ENCODE peak calls at places on chromosomes 2 and 18, in seven cellular contexts. One of them, this sample, is unnamed.

GRCh38 chr2:119678021-119678656 is 862 bp upstream of the TMEM177 start:
- DNase-seq in colonic mucosa: peak
- DNase-seq in HL-60: no peak
- DNase-seq in GM12864: no peak
- DNase-seq in GM10248: no peak
- DNase-seq in left ventricle myocardium inferior: no peak
- DNase-seq in GM13976: no peak
- DNase-seq in this sample: no peak

GRCh38 chr2:9708683-9709538 is 78.1 kb upstream of the YWHAQ start:
- DNase-seq in GM12864: peak
- DNase-seq in left ventricle myocardium inferior: no peak
- DNase-seq in HL-60: no peak
- DNase-seq in GM13976: peak
- DNase-seq in GM10248: peak
- DNase-seq in colonic mucosa: no peak
- DNase-seq in this sample: peak

GRCh38 chr18:68417166-68417776 is 297.6 kb downstream of the TMX3 start:
- DNase-seq in left ventricle myocardium inferior: no peak
- DNase-seq in GM10248: no peak
- DNase-seq in HL-60: no peak
- DNase-seq in colonic mucosa: no peak
- DNase-seq in GM13976: no peak
- DNase-seq in GM12864: no peak
- DNase-seq in this sample: no peak

GRCh38 chr2:234374671-234375245 is 122.1 kb downstream of the ARL4C start:
- DNase-seq in HL-60: no peak
- DNase-seq in left ventricle myocardium inferior: no peak
- DNase-seq in colonic mucosa: no peak
- DNase-seq in GM12864: no peak
- DNase-seq in GM10248: no peak
- DNase-seq in GM13976: no peak
- DNase-seq in this sample: no peak

GRCh38 chr2:6372317-6372903 is 493.3 kb downstream of the CMPK2 start:
- DNase-seq in colonic mucosa: peak
- DNase-seq in GM10248: no peak
- DNase-seq in HL-60: no peak
- DNase-seq in GM12864: no peak
- DNase-seq in left ventricle myocardium inferior: no peak
- DNase-seq in GM13976: no peak
- DNase-seq in this sample: no peak

GRCh38 chr2:177315303-177315887 is 50.9 kb upstream of the NFE2L2 start:
- DNase-seq in GM12864: no peak
- DNase-seq in left ventricle myocardium inferior: no peak
- DNase-seq in colonic mucosa: no peak
- DNase-seq in HL-60: no peak
- DNase-seq in GM13976: no peak
- DNase-seq in GM10248: no peak
- DNase-seq in this sample: no peak

GRCh38 chr2:10863837-10864236 is 47.9 kb upstream of the KCNF1 start:
- DNase-seq in left ventricle myocardium inferior: no peak
- DNase-seq in colonic mucosa: no peak
- DNase-seq in GM12864: peak
- DNase-seq in GM10248: peak
- DNase-seq in GM13976: peak
- DNase-seq in HL-60: peak
- DNase-seq in this sample: peak

GRCh38 chr2:43224131-43224570 is 2.3 kb downstream of the ZFP36L2 start:
- DNase-seq in HL-60: peak
- DNase-seq in left ventricle myocardium inferior: peak
- DNase-seq in colonic mucosa: peak
- DNase-seq in GM10248: peak
- DNase-seq in GM12864: no peak
- DNase-seq in GM13976: peak
- DNase-seq in this sample: peak

GRCh38 chr2:99662761-99663341 is 173.0 kb upstream of the REV1 start:
- DNase-seq in GM12864: no peak
- DNase-seq in colonic mucosa: no peak
- DNase-seq in GM10248: no peak
- DNase-seq in left ventricle myocardium inferior: no peak
- DNase-seq in GM13976: no peak
- DNase-seq in HL-60: no peak
- DNase-seq in this sample: no peak

GRCh38 chr18:32373995-32374394 is 96.7 kb downstream of the GAREM1 start:
- DNase-seq in GM12864: no peak
- DNase-seq in HL-60: no peak
- DNase-seq in left ventricle myocardium inferior: no peak
- DNase-seq in GM13976: no peak
- DNase-seq in GM10248: no peak
- DNase-seq in colonic mucosa: peak
- DNase-seq in this sample: no peak

GRCh38 chr2:73418343-73418742 is 32.7 kb downstream of the ALMS1 start:
- DNase-seq in GM12864: no peak
- DNase-seq in GM10248: no peak
- DNase-seq in GM13976: no peak
- DNase-seq in colonic mucosa: peak
- DNase-seq in HL-60: no peak
- DNase-seq in left ventricle myocardium inferior: peak
- DNase-seq in this sample: no peak

GRCh38 chr2:54473876-54474275 is 17.7 kb downstream of the SPTBN1 start:
- DNase-seq in left ventricle myocardium inferior: no peak
- DNase-seq in HL-60: no peak
- DNase-seq in GM10248: no peak
- DNase-seq in GM12864: no peak
- DNase-seq in GM13976: no peak
- DNase-seq in colonic mucosa: no peak
- DNase-seq in this sample: no peak

GRCh38 chr2:151334082-151334815 is 23.1 kb upstream of the TNFAIP6 start:
- DNase-seq in GM12864: no peak
- DNase-seq in HL-60: no peak
- DNase-seq in GM13976: no peak
- DNase-seq in GM10248: no peak
- DNase-seq in colonic mucosa: no peak
- DNase-seq in left ventricle myocardium inferior: no peak
- DNase-seq in this sample: no peak

GRCh38 chr2:198913394-198914152 is 544.2 kb downstream of the SATB2 start:
- DNase-seq in HL-60: no peak
- DNase-seq in GM13976: peak
- DNase-seq in GM10248: peak
- DNase-seq in left ventricle myocardium inferior: no peak
- DNase-seq in GM12864: peak
- DNase-seq in colonic mucosa: no peak
- DNase-seq in this sample: peak

GRCh38 chr2:120779781-120780283 is 44.2 kb downstream of the GLI2 start:
- DNase-seq in colonic mucosa: no peak
- DNase-seq in GM10248: no peak
- DNase-seq in HL-60: no peak
- DNase-seq in left ventricle myocardium inferior: no peak
- DNase-seq in GM12864: no peak
- DNase-seq in GM13976: no peak
- DNase-seq in this sample: no peak

GRCh38 chr2:132760405-132760804 is 90.4 kb upstream of the LYPD1 start:
- DNase-seq in GM10248: no peak
- DNase-seq in HL-60: no peak
- DNase-seq in GM13976: no peak
- DNase-seq in colonic mucosa: no peak
- DNase-seq in left ventricle myocardium inferior: no peak
- DNase-seq in GM12864: no peak
- DNase-seq in this sample: no peak

GRCh38 chr2:25623361-25623760 is 50.0 kb downstream of the DTNB start:
- DNase-seq in GM13976: no peak
- DNase-seq in colonic mucosa: no peak
- DNase-seq in HL-60: no peak
- DNase-seq in GM10248: no peak
- DNase-seq in GM12864: no peak
- DNase-seq in left ventricle myocardium inferior: no peak
- DNase-seq in this sample: no peak

GRCh38 chr2:97996679-97997078 is 931 bp upstream of the TMEM131 start:
- DNase-seq in left ventricle myocardium inferior: no peak
- DNase-seq in GM10248: no peak
- DNase-seq in GM12864: no peak
- DNase-seq in HL-60: no peak
- DNase-seq in colonic mucosa: no peak
- DNase-seq in GM13976: no peak
- DNase-seq in this sample: no peak

GRCh38 chr2:10501521-10501961 is 53.4 kb upstream of the ODC1 start:
- DNase-seq in GM12864: no peak
- DNase-seq in GM10248: no peak
- DNase-seq in GM13976: peak
- DNase-seq in left ventricle myocardium inferior: no peak
- DNase-seq in HL-60: no peak
- DNase-seq in colonic mucosa: peak
- DNase-seq in this sample: no peak

GRCh38 chr18:26818461-26818860 is 47.0 kb downstream of the AQP4 start:
- DNase-seq in GM13976: no peak
- DNase-seq in colonic mucosa: no peak
- DNase-seq in HL-60: no peak
- DNase-seq in GM12864: no peak
- DNase-seq in GM10248: no peak
- DNase-seq in left ventricle myocardium inferior: no peak
- DNase-seq in this sample: no peak
- TF ChIP-seq CTCF in GM13976: no peak
- TF ChIP-seq CTCF in colonic mucosa: no peak
- TF ChIP-seq CTCF in HL-60: no peak
- TF ChIP-seq CTCF in GM12864: no peak
- TF ChIP-seq CTCF in GM10248: no peak
- TF ChIP-seq CTCF in left ventricle myocardium inferior: no peak
- TF ChIP-seq CTCF in this sample: no peak

DNA sequence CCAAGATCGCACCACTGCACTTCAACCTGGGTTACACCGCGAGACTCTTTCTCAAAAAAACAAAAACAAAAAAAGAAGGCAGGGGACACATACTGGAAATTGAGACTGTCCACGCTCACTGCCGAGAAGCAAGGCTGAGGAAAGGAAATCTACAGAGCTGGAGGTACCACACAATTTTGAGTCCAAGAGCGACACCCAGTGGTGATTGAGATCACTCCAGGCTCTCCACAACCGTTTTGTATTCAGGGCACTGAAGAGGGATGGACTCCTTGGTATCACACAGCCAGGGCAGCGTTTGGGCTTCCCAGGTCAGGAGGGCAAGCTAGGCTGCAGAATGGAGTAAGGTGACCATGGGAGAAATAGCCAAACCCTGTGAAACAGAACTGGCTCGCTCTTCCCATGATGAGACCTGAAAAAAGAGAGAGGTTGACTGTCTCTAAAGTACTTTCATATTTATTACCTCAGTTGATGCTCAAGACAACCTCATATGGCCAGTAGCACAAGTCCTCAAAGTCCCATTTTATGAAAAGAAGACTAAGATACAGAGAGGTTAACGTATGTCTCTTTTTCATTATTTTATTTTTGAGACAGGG is 74.5 kb upstream of the YPEL5 start:
- DNase-seq in HL-60: peak
- DNase-seq in colonic mucosa: peak
- DNase-seq in GM10248: peak
- DNase-seq in GM12864: peak
- DNase-seq in left ventricle myocardium inferior: peak
- DNase-seq in GM13976: peak
- DNase-seq in this sample: peak
- TF ChIP-seq CTCF in HL-60: peak
- TF ChIP-seq CTCF in colonic mucosa: peak
- TF ChIP-seq CTCF in GM10248: peak
- TF ChIP-seq CTCF in GM12864: peak
- TF ChIP-seq CTCF in left ventricle myocardium inferior: peak
- TF ChIP-seq CTCF in GM13976: peak
- TF ChIP-seq CTCF in this sample: peak

DNA sequence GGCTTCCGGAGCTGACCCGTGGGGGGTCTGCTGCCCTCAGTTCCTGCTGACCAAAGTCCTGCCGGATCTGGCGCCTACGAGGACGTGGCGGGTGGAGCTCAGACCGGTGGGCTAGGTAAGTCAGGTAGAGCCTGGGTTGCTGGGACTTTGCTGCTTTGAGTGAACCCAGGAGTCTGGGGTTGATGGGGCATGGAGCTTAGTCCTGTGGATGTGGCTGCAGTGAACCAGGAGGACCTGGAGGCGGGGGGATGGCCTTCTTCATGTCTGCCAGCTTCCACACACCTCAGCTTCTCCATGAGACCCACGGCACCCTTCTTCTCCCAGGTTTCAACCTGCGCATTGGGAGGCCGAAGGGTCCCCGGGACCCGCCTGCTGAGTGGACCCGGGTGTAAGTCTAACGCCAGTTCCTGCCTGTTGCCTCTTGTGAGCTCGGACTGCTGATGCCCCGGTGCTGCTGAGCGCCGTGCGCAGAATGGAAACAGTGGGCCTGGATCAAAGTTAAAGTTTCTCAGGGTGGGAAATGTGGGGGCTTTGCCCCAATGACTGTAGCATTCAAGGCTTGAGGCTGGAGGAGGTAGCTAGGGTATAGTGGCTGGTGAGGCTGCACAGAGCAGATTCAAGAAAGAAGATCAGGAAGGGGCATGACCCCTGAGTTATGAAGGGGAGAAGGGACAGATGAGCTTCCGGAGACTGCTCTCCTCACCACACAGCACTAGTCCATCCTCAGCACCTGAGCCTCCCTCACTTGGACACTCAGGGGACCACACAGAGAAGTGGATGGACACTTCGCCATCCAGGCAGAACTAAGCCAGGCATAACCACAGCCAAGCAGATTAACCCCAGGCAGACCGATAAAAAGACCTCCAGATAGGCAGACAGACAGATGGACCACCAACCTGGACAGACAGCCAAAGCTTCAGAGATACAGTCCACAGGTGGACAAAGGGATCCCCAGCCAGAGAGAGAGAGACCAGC is 17.3 kb downstream of the PTPN18 start:
- DNase-seq in GM13976: peak
- DNase-seq in colonic mucosa: no peak
- DNase-seq in left ventricle myocardium inferior: no peak
- DNase-seq in HL-60: no peak
- DNase-seq in GM12864: no peak
- DNase-seq in GM10248: no peak
- DNase-seq in this sample: peak
- TF ChIP-seq CTCF in GM13976: no peak
- TF ChIP-seq CTCF in colonic mucosa: no peak
- TF ChIP-seq CTCF in left ventricle myocardium inferior: peak
- TF ChIP-seq CTCF in HL-60: no peak
- TF ChIP-seq CTCF in GM12864: no peak
- TF ChIP-seq CTCF in GM10248: no peak
- TF ChIP-seq CTCF in this sample: no peak

GRCh38 chr2:23903034-23903433 is 23.9 kb downstream of the ATAD2B start:
- DNase-seq in GM13976: no peak
- DNase-seq in HL-60: no peak
- DNase-seq in GM10248: no peak
- DNase-seq in colonic mucosa: no peak
- DNase-seq in left ventricle myocardium inferior: no peak
- DNase-seq in GM12864: no peak
- DNase-seq in this sample: no peak

GRCh38 chr2:23901966-23902942 is 24.7 kb downstream of the ATAD2B start:
- DNase-seq in colonic mucosa: no peak
- DNase-seq in GM12864: no peak
- DNase-seq in left ventricle myocardium inferior: no peak
- DNase-seq in HL-60: peak
- DNase-seq in GM10248: no peak
- DNase-seq in GM13976: no peak
- DNase-seq in this sample: no peak

GRCh38 chr2:23904215-23904614 is 22.7 kb downstream of the ATAD2B start:
- DNase-seq in colonic mucosa: no peak
- DNase-seq in GM12864: no peak
- DNase-seq in GM13976: no peak
- DNase-seq in HL-60: no peak
- DNase-seq in left ventricle myocardium inferior: no peak
- DNase-seq in GM10248: no peak
- DNase-seq in this sample: no peak

GRCh38 chr2:23900927-23901322 is 26.0 kb downstream of the ATAD2B start:
- DNase-seq in left ventricle myocardium inferior: no peak
- DNase-seq in GM10248: no peak
- DNase-seq in colonic mucosa: peak
- DNase-seq in GM12864: no peak
- DNase-seq in HL-60: peak
- DNase-seq in GM13976: no peak
- DNase-seq in this sample: no peak

GRCh38 chr2:23900133-23900926 is 26.6 kb downstream of the ATAD2B start:
- DNase-seq in GM12864: no peak
- DNase-seq in GM10248: no peak
- DNase-seq in HL-60: no peak
- DNase-seq in colonic mucosa: peak
- DNase-seq in left ventricle myocardium inferior: no peak
- DNase-seq in GM13976: no peak
- DNase-seq in this sample: no peak
- TF ChIP-seq CTCF in GM12864: no peak
- TF ChIP-seq CTCF in GM10248: no peak
- TF ChIP-seq CTCF in HL-60: no peak
- TF ChIP-seq CTCF in colonic mucosa: no peak
- TF ChIP-seq CTCF in left ventricle myocardium inferior: no peak
- TF ChIP-seq CTCF in GM13976: no peak
- TF ChIP-seq CTCF in this sample: no peak